ENCODE peak calls at places on chromosome 4, in six cellular contexts. G is frontal cortex; T is LoVo; A is left lung; R is stimulated activated CD4-positive, alpha-beta T cell treated with anti-CD3 and anti-CD28 coated beads, Interleukin-1b, Interleukin-23, amount 100 ng/mL, for 24 hours; N is foreskin fibroblast. E is an unnamed sample.
A peak's percentile ranks its signal among the peaks of the same experiment; 100 is the strongest.

GRCh38 chr4:169416997-169417396 is 146.2 kb upstream of the SH3RF1 start:
- DNase-seq in T (no peak), G (no peak), N (no peak), A (no peak), R (no peak), E (no peak)

GRCh38 chr4:8199594-8200301 is 658 bp downstream of the SH3TC1 start:
- DNase-seq in G (no peak), T (no peak), A (peak; percentile 82), R (no peak), N (no peak), E (no peak)

GRCh38 chr4:74092957-74093356 is 6.0 kb downstream of the CXCL2 start:
- DNase-seq in R (no peak), T (no peak), G (no peak), N (no peak), A (no peak), E (no peak)

GRCh38 chr4:156790866-156791265 is 180.7 kb downstream of the PDGFC start:
- DNase-seq in G (no peak), A (no peak), R (no peak), N (peak; percentile 64), T (peak; percentile 33), E (no peak)

GRCh38 chr4:95288552-95288951 is 260.2 kb downstream of the UNC5C start:
- DNase-seq in A (no peak), N (no peak), R (no peak), G (no peak), T (no peak), E (no peak)

GRCh38 chr4:141058739-141059507 is 74.3 kb downstream of the RNF150 start:
- DNase-seq in G (no peak), R (no peak), N (peak; percentile 57), A (no peak), T (no peak), E (no peak)

GRCh38 chr4:125191252-125191651 is 123.5 kb upstream of the FAT4 start:
- DNase-seq in N (peak; percentile 71), G (no peak), T (no peak), R (no peak), A (no peak), E (no peak)

GRCh38 chr4:134624365-134624764 is 422.8 kb upstream of the PABPC4L start:
- DNase-seq in R (no peak), A (no peak), N (no peak), T (no peak), G (no peak), E (no peak)

GRCh38 chr4:42329421-42329820 is 67.9 kb upstream of the SHISA3 start:
- DNase-seq in R (no peak), T (no peak), N (no peak), A (no peak), G (no peak), E (no peak)

GRCh38 chr4:55173580-55173979 is 48.2 kb upstream of the KDR start:
- DNase-seq in A (no peak), G (no peak), N (peak; percentile 50), R (no peak), T (no peak), E (no peak)

GRCh38 chr4:73867783-73868182 is 1.4 kb upstream of the CXCL1 start:
- DNase-seq in G (no peak), T (peak; percentile 80), N (no peak), R (no peak), A (no peak), E (no peak)

GRCh38 chr4:184845367-184846011 is 19.7 kb upstream of the ACSL1 start:
- DNase-seq in R (no peak), T (peak; percentile 8), N (no peak), A (no peak), G (no peak), E (no peak)